ENCODE peak calls at places on chromosome 21, in nine cellular contexts. I is fibroblast of lung; K is glutamatergic neuron; M is Ammon's horn; U is activated naive CD4-positive, alpha-beta T cell treated with anti-CD3 and anti-CD28 coated beads, Interleukin-2, amount 10 ng/mL, durations not matched to agents 7 days and 5 days; F is activated T-helper 1 cell treated with Interleukin-2 at 50 U/mL for 16 hours; S is CD4-positive, alpha-beta memory T cell; Q is mesenchymal stem cell; J is M059J. Y is an unnamed sample.

GRCh38 chr21:26041441-26042180 is 129.0 kb downstream of the APP start:
- DNase-seq in M (peak; percentile 51), S (no peak), I (peak; percentile 67), F (no peak), Q (no peak), J (peak; percentile 88), K (no peak), U (no peak), Y (no peak)

GRCh38 chr21:33206771-33207290 is 22.9 kb upstream of the IFNAR2 start:
- DNase-seq in I (no peak), S (no peak), J (no peak), F (no peak), U (no peak), M (peak; percentile 23), Q (no peak), K (no peak), Y (no peak)

GRCh38 chr21:27802816-27803475 is 836.1 kb upstream of the ADAMTS5 start:
- DNase-seq in F (no peak), I (no peak), Q (no peak), M (peak; percentile 68), U (no peak), S (peak; percentile 5), K (peak; percentile 38), J (peak; percentile 56), Y (peak; percentile 92)

GRCh38 chr21:38823737-38824123 is 18.0 kb downstream of the ETS2 start:
- DNase-seq in J (no peak), U (no peak), I (no peak), F (no peak), M (no peak), K (no peak), S (no peak), Q (no peak), Y (no peak)

GRCh38 chr21:45983981-45984551 is 2.5 kb downstream of the COL6A1 start:
- DNase-seq in I (no peak), Q (no peak), F (no peak), J (no peak), M (no peak), S (no peak), U (peak; percentile 20), K (peak; percentile 22), Y (no peak)

GRCh38 chr21:46117586-46118304 is 19.8 kb downstream of the COL6A2 start:
- DNase-seq in S (no peak), U (peak; percentile 8), Q (no peak), M (no peak), F (no peak), J (no peak), K (peak; percentile 19), I (no peak), Y (no peak)

GRCh38 chr21:35191754-35192153 is 142.7 kb upstream of the RUNX1 start:
- DNase-seq in I (no peak), M (no peak), K (no peak), F (no peak), Q (no peak), J (no peak), S (no peak), U (no peak), Y (no peak)

GRCh38 chr21:32520885-32521735 is 64.2 kb downstream of the TCP10L start:
- DNase-seq in U (no peak), F (no peak), M (peak; percentile 71), I (peak; percentile 96), J (peak; percentile 99), K (peak; percentile 41), S (no peak), Q (peak; percentile 70), Y (peak; percentile 69)

GRCh38 chr21:42256316-42256715 is 37.4 kb downstream of the ABCG1 start:
- DNase-seq in U (no peak), M (no peak), J (no peak), S (no peak), F (no peak), I (no peak), Q (no peak), K (no peak), Y (no peak)

GRCh38 chr21:36218691-36219090 is 62.1 kb downstream of the DOP1B start:
- DNase-seq in U (no peak), S (no peak), Q (no peak), M (no peak), I (no peak), J (no peak), F (no peak), K (no peak), Y (no peak)

GRCh38 chr21:29231781-29232548 is 66.8 kb upstream of the BACH1 start:
- DNase-seq in J (no peak), Q (no peak), U (no peak), S (no peak), K (no peak), F (no peak), I (no peak), M (no peak), Y (no peak)

GRCh38 chr21:38954450-38955059 is 148.8 kb downstream of the ETS2 start:
- DNase-seq in U (no peak), Q (no peak), F (no peak), S (no peak), I (no peak), M (no peak), J (no peak), K (no peak), Y (no peak)

GRCh38 chr21:21045538-21045937 is 47.3 kb downstream of the NCAM2 start:
- DNase-seq in J (peak; percentile 20), U (no peak), I (peak; percentile 23), K (no peak), S (no peak), Q (no peak), M (no peak), F (no peak), Y (no peak)

GRCh38 chr21:32979598-32980268 is 46.0 kb upstream of the OLIG2 start:
- DNase-seq in F (no peak), Q (no peak), J (no peak), M (no peak), K (no peak), S (no peak), U (no peak), I (no peak), Y (no peak)

GRCh38 chr21:26966360-26966977 is 419 bp downstream of the ADAMTS5 start:
- DNase-seq in S (no peak), J (no peak), Q (peak; percentile 44), U (no peak), F (no peak), I (peak; percentile 19), M (peak; percentile 14), K (no peak), Y (no peak)

GRCh38 chr21:42164064-42164789 is 54.7 kb upstream of the ABCG1 start:
- DNase-seq in J (peak; percentile 28), Q (peak; percentile 9), K (peak; percentile 65), I (no peak), U (peak; percentile 74), S (peak; percentile 42), M (peak; percentile 78), F (peak; percentile 22), Y (peak; percentile 78)

GRCh38 chr21:37765501-37765900 is 150.8 kb downstream of the KCNJ6 start:
- DNase-seq in S (no peak), I (no peak), Q (no peak), M (no peak), J (no peak), F (no peak), K (no peak), U (no peak), Y (no peak)

GRCh38 chr21:20645344-20645743 is 352.9 kb upstream of the NCAM2 start:
- DNase-seq in S (no peak), U (no peak), I (no peak), M (no peak), K (no peak), Q (no peak), F (no peak), J (no peak), Y (no peak)

GRCh38 chr21:44279621-44280260 is 5.9 kb upstream of the AIRE start:
- DNase-seq in S (no peak), K (peak; percentile 20), U (no peak), F (no peak), I (no peak), M (no peak), J (no peak), Q (no peak), Y (no peak)

GRCh38 chr21:15060776-15061175 is 4.0 kb downstream of the NRIP1 start:
- DNase-seq in U (no peak), I (peak; percentile 66), K (no peak), Q (peak; percentile 36), S (no peak), F (no peak), J (peak; percentile 34), M (no peak), Y (no peak)